ENCODE peak calls at places on chromosomes 7 and 10, in ten cellular contexts. One of them, this sample, is unnamed.

GRCh38 chr7:149103424-149103823 is 12.9 kb upstream of the ZNF786 start:
- DNase-seq in SK-N-SH: no peak
- DNase-seq in body of pancreas: no peak
- DNase-seq in thoracic aorta: no peak
- DNase-seq in endothelial cell of umbilical vein: no peak
- DNase-seq in tibial artery: peak; percentile 40
- DNase-seq in sigmoid colon: no peak
- DNase-seq in heart left ventricle: no peak
- DNase-seq in adrenal gland: no peak
- DNase-seq in ovary: no peak
- DNase-seq in this sample: no peak

GRCh38 chr10:59997807-59998525 is 91.6 kb upstream of the CCDC6 start:
- DNase-seq in tibial artery: no peak
- DNase-seq in heart left ventricle: no peak
- DNase-seq in sigmoid colon: no peak
- DNase-seq in body of pancreas: peak; percentile 41
- DNase-seq in adrenal gland: peak; percentile 38
- DNase-seq in thoracic aorta: no peak
- DNase-seq in SK-N-SH: no peak
- DNase-seq in ovary: no peak
- DNase-seq in endothelial cell of umbilical vein: no peak
- DNase-seq in this sample: no peak

GRCh38 chr10:28769147-28769604 is 91.9 kb downstream of the BAMBI start:
- DNase-seq in adrenal gland: no peak
- DNase-seq in thoracic aorta: no peak
- DNase-seq in sigmoid colon: no peak
- DNase-seq in body of pancreas: no peak
- DNase-seq in tibial artery: no peak
- DNase-seq in ovary: no peak
- DNase-seq in SK-N-SH: no peak
- DNase-seq in endothelial cell of umbilical vein: no peak
- DNase-seq in heart left ventricle: no peak
- DNase-seq in this sample: no peak

GRCh38 chr7:24757799-24758275 is 573 bp upstream of the GSDME start:
- DNase-seq in tibial artery: no peak
- DNase-seq in thoracic aorta: no peak
- DNase-seq in endothelial cell of umbilical vein: no peak
- DNase-seq in body of pancreas: peak; percentile 27
- DNase-seq in ovary: no peak
- DNase-seq in heart left ventricle: no peak
- DNase-seq in adrenal gland: no peak
- DNase-seq in SK-N-SH: peak; percentile 33
- DNase-seq in sigmoid colon: no peak
- DNase-seq in this sample: no peak

GRCh38 chr10:44186150-44186549 is 198.7 kb downstream of the CXCL12 start:
- DNase-seq in thoracic aorta: no peak
- DNase-seq in sigmoid colon: peak; percentile 66
- DNase-seq in ovary: no peak
- DNase-seq in tibial artery: no peak
- DNase-seq in adrenal gland: no peak
- DNase-seq in heart left ventricle: no peak
- DNase-seq in endothelial cell of umbilical vein: no peak
- DNase-seq in SK-N-SH: no peak
- DNase-seq in body of pancreas: no peak
- DNase-seq in this sample: no peak

GRCh38 chr7:153061913-153062528 is 302.5 kb downstream of the ACTR3B start:
- DNase-seq in endothelial cell of umbilical vein: no peak
- DNase-seq in adrenal gland: no peak
- DNase-seq in ovary: no peak
- DNase-seq in sigmoid colon: no peak
- DNase-seq in tibial artery: no peak
- DNase-seq in thoracic aorta: no peak
- DNase-seq in SK-N-SH: no peak
- DNase-seq in heart left ventricle: no peak
- DNase-seq in body of pancreas: no peak
- DNase-seq in this sample: no peak

GRCh38 chr7:2853147-2853546 is 9.0 kb upstream of the GNA12 start:
- DNase-seq in body of pancreas: no peak
- DNase-seq in endothelial cell of umbilical vein: no peak
- DNase-seq in adrenal gland: no peak
- DNase-seq in heart left ventricle: no peak
- DNase-seq in thoracic aorta: no peak
- DNase-seq in tibial artery: no peak
- DNase-seq in ovary: no peak
- DNase-seq in SK-N-SH: no peak
- DNase-seq in sigmoid colon: no peak
- DNase-seq in this sample: no peak

GRCh38 chr10:126135177-126135576 is 238.8 kb downstream of the FANK1 start:
- DNase-seq in tibial artery: no peak
- DNase-seq in thoracic aorta: no peak
- DNase-seq in SK-N-SH: no peak
- DNase-seq in adrenal gland: no peak
- DNase-seq in body of pancreas: no peak
- DNase-seq in sigmoid colon: no peak
- DNase-seq in heart left ventricle: no peak
- DNase-seq in endothelial cell of umbilical vein: no peak
- DNase-seq in ovary: no peak
- DNase-seq in this sample: peak; percentile 34

DNA sequence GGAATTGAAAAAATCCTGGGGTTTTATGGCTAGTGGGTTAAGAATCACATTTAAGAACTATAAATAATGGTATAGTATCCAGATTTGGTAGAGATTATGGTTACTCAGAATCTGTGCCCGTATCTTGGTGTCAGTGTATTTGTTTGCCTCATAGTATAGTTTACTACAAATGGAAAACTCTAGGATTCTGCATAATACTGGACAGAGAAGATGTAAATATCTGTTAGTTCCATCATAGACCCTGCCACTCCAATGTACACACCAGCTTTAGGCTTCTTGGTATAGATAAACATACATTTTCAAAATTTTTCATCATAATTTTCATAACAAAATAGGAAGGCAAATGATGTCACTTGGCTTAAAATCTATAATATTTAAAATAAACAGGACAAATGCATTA is 108.1 kb downstream of the CFTR start:
- DNase-seq in body of pancreas: no peak
- DNase-seq in thoracic aorta: no peak
- DNase-seq in endothelial cell of umbilical vein: no peak
- DNase-seq in sigmoid colon: no peak
- DNase-seq in tibial artery: no peak
- DNase-seq in heart left ventricle: no peak
- DNase-seq in ovary: no peak
- DNase-seq in SK-N-SH: no peak
- DNase-seq in adrenal gland: no peak
- DNase-seq in this sample: no peak
- TF ChIP-seq CTCF in body of pancreas: no peak
- TF ChIP-seq CTCF in thoracic aorta: no peak
- TF ChIP-seq CTCF in endothelial cell of umbilical vein: no peak
- TF ChIP-seq CTCF in sigmoid colon: no peak
- TF ChIP-seq CTCF in tibial artery: no peak
- TF ChIP-seq CTCF in heart left ventricle: no peak
- TF ChIP-seq CTCF in ovary: no peak
- TF ChIP-seq CTCF in SK-N-SH: no peak
- TF ChIP-seq CTCF in adrenal gland: no peak
- TF ChIP-seq CTCF in this sample: no peak

DNA sequence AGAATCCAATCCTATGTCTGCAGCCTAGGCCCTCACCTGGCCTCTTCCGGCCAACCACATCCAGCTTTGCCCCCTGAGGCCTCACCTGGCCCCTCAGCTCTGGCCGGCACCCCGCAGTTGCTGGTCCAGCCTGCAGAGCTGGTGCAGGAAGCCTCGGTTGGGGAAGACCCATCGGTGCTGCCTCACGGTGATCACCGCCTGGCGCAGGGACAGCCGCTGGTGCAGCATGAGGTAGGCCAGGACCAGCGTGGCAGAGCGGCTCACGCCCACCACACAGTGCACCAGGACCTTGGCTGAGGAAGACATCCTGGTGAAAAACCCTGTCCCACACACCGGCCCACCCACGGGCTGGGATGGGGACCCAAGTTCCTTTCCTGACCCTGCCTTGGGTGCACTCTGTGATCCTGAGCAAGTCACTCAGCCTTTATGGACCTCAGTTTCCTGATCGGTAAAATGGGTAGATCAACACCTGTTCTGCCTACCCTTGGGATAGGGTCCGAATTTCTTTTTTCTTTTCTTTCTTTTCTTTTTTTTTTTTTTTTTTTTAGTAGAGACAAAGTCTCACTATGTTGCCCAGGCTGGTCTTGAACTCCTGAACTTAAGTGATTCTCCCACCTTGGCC is 5.8 kb upstream of the SAMD8 start:
- DNase-seq in thoracic aorta: no peak
- DNase-seq in sigmoid colon: peak; percentile 59
- DNase-seq in endothelial cell of umbilical vein: no peak
- DNase-seq in body of pancreas: no peak
- DNase-seq in tibial artery: peak; percentile 48
- DNase-seq in SK-N-SH: no peak
- DNase-seq in adrenal gland: no peak
- DNase-seq in heart left ventricle: no peak
- DNase-seq in ovary: no peak
- DNase-seq in this sample: no peak
- H3K36me3 ChIP-seq in thoracic aorta: no peaks in the 10 kb centered on the region
- H3K36me3 ChIP-seq in sigmoid colon: no peaks in the 10 kb centered on the region
- H3K36me3 ChIP-seq in endothelial cell of umbilical vein: no peaks in the 10 kb centered on the region
- H3K36me3 ChIP-seq in body of pancreas: no peaks in the 10 kb centered on the region
- H3K36me3 ChIP-seq in tibial artery: no peaks in the 10 kb centered on the region
- H3K36me3 ChIP-seq in SK-N-SH: no peaks in the 10 kb centered on the region
- H3K36me3 ChIP-seq in adrenal gland: no peaks in the 10 kb centered on the region
- H3K36me3 ChIP-seq in heart left ventricle: no peaks in the 10 kb centered on the region
- H3K36me3 ChIP-seq in ovary: no peaks in the 10 kb centered on the region
- H3K36me3 ChIP-seq in this sample: no peaks in the 10 kb centered on the region

GRCh38 chr7:116142850-116143249 is 67.5 kb upstream of the TES start:
- DNase-seq in tibial artery: no peak
- DNase-seq in endothelial cell of umbilical vein: no peak
- DNase-seq in body of pancreas: no peak
- DNase-seq in thoracic aorta: no peak
- DNase-seq in adrenal gland: no peak
- DNase-seq in sigmoid colon: no peak
- DNase-seq in SK-N-SH: no peak
- DNase-seq in ovary: no peak
- DNase-seq in heart left ventricle: no peak
- DNase-seq in this sample: no peak

GRCh38 chr7:116139007-116139406 is 71.3 kb upstream of the TES start:
- DNase-seq in sigmoid colon: no peak
- DNase-seq in tibial artery: no peak
- DNase-seq in thoracic aorta: no peak
- DNase-seq in adrenal gland: no peak
- DNase-seq in SK-N-SH: no peak
- DNase-seq in body of pancreas: no peak
- DNase-seq in ovary: no peak
- DNase-seq in heart left ventricle: no peak
- DNase-seq in endothelial cell of umbilical vein: no peak
- DNase-seq in this sample: no peak

GRCh38 chr7:116139807-116140206 is 70.5 kb upstream of the TES start:
- DNase-seq in tibial artery: no peak
- DNase-seq in adrenal gland: no peak
- DNase-seq in body of pancreas: no peak
- DNase-seq in endothelial cell of umbilical vein: no peak
- DNase-seq in SK-N-SH: no peak
- DNase-seq in thoracic aorta: no peak
- DNase-seq in heart left ventricle: no peak
- DNase-seq in sigmoid colon: no peak
- DNase-seq in ovary: no peak
- DNase-seq in this sample: no peak

GRCh38 chr7:116145245-116145852 is 65.0 kb upstream of the TES start:
- DNase-seq in heart left ventricle: no peak
- DNase-seq in tibial artery: no peak
- DNase-seq in adrenal gland: no peak
- DNase-seq in ovary: no peak
- DNase-seq in thoracic aorta: no peak
- DNase-seq in endothelial cell of umbilical vein: no peak
- DNase-seq in body of pancreas: no peak
- DNase-seq in SK-N-SH: no peak
- DNase-seq in sigmoid colon: no peak
- DNase-seq in this sample: no peak

DNA sequence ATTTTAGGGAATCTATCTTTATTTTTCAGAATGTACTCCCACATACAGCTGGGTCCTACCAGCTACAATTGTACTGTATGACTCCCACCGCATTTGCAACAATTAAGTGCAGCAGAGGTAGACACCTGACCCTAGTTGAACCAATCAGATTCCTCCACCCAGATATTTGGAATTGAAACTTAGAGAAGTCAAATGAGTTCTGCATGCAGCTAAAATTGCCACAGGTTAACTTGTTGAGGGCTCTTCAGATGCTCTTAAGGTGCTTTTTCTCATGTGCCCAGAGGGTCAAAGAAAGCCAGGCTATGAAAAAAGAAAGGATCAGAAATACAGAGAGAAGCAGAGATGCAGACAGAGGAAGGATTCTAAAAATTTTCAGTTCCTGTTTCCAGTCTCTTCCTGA is 68.0 kb upstream of the TES start:
- DNase-seq in thoracic aorta: no peak
- DNase-seq in tibial artery: no peak
- DNase-seq in endothelial cell of umbilical vein: no peak
- DNase-seq in body of pancreas: no peak
- DNase-seq in ovary: no peak
- DNase-seq in sigmoid colon: no peak
- DNase-seq in SK-N-SH: no peak
- DNase-seq in heart left ventricle: no peak
- DNase-seq in adrenal gland: no peak
- DNase-seq in this sample: no peak
- H3K4me1 ChIP-seq in thoracic aorta: no peaks in the 10 kb centered on the region
- H3K4me1 ChIP-seq in tibial artery: no peaks in the 10 kb centered on the region
- H3K4me1 ChIP-seq in endothelial cell of umbilical vein: no peaks in the 10 kb centered on the region
- H3K4me1 ChIP-seq in body of pancreas: no peaks in the 10 kb centered on the region
- H3K4me1 ChIP-seq in ovary: no peaks in the 10 kb centered on the region
- H3K4me1 ChIP-seq in sigmoid colon: no peaks in the 10 kb centered on the region
- H3K4me1 ChIP-seq in SK-N-SH: no peaks in the 10 kb centered on the region
- H3K4me1 ChIP-seq in heart left ventricle: peaks cover 4% of the 10 kb centered on the region
- H3K4me1 ChIP-seq in adrenal gland: no peaks in the 10 kb centered on the region
- H3K4me1 ChIP-seq in this sample: no peaks in the 10 kb centered on the region

DNA sequence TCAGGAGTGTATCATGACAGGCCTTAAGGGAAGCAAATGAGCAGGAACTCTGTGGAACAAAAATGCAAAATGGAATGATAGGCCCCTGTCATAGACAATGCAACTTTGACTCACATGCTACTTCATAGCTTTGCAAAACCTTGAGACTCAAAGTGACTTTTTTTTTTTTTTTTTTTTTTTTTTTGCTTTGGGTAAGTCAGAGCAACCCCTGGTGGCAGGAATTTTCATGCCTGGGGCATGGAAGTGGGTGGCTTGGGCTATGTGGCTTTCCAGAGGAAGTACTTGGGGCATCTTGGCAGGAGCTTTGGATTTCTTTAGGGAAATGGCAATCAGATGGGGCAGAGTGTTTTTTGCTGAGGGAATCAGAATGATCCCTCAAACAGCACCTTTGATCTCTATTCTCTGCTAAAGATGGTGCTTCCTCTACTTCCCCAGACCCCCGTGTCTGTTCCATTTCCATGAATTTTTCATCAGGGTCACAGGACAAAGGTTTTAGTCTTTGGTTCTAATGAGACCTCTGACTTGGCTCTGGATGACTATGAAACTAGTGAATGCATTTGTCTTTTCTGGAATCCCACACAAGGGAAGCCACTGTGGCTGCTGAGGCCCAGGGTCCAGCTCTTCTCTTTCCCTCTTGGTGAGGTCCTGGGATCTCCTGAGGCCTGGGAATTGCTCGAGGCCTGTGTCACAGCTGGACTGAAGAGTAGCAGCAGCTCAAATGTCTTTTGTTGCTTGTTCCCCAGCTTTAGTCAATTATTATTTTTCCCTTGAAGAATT is 62.8 kb downstream of the TACC2 start:
- DNase-seq in SK-N-SH: no peak
- DNase-seq in body of pancreas: peak; percentile 73
- DNase-seq in tibial artery: peak; percentile 83
- DNase-seq in adrenal gland: peak; percentile 77
- DNase-seq in ovary: peak; percentile 50
- DNase-seq in sigmoid colon: peak; percentile 80
- DNase-seq in heart left ventricle: no peak
- DNase-seq in thoracic aorta: no peak
- DNase-seq in endothelial cell of umbilical vein: peak; percentile 77
- DNase-seq in this sample: peak; percentile 58
- TF ChIP-seq CTCF in SK-N-SH: peak; percentile 67
- TF ChIP-seq CTCF in body of pancreas: peak; percentile 38
- TF ChIP-seq CTCF in tibial artery: peak; percentile 58
- TF ChIP-seq CTCF in adrenal gland: peak; percentile 65
- TF ChIP-seq CTCF in ovary: no peak
- TF ChIP-seq CTCF in sigmoid colon: peak; percentile 61
- TF ChIP-seq CTCF in heart left ventricle: peak; percentile 71
- TF ChIP-seq CTCF in thoracic aorta: peak; percentile 79
- TF ChIP-seq CTCF in endothelial cell of umbilical vein: peak; percentile 89
- TF ChIP-seq CTCF in this sample: peak; percentile 66